ENCODE peak calls at places on chromosomes 6 and 20, in seven cellular contexts. A is ovary, I is A549, U is suprapubic skin, K is PC-3, X is brain microvascular endothelial cell, M is kidney epithelial cell. F is an unnamed sample.

GRCh38 chr6:166775180-166775922 is 148.3 kb upstream of the RPS6KA2 start:
- DNase-seq in A (peak), I (peak), U (no peak), K (peak), X (peak), M (peak), F (no peak)

GRCh38 chr6:77987035-77987384 is 334.2 kb downstream of the MEI4 start:
- DNase-seq in A (no peak), I (no peak), U (no peak), K (no peak), X (no peak), M (no peak), F (no peak)

GRCh38 chr6:53718597-53719460 is 53.3 kb upstream of the KLHL31 start:
- DNase-seq in A (no peak), I (peak), U (no peak), K (peak), X (peak), M (peak), F (peak)

GRCh38 chr6:132298344-132298949 is 102.8 kb downstream of the MOXD1 start:
- DNase-seq in A (no peak), I (peak), U (no peak), K (peak), X (peak), M (no peak), F (no peak)

GRCh38 chr6:4381379-4381778 is 246.0 kb upstream of the ECI2 start:
- DNase-seq in A (no peak), I (no peak), U (no peak), K (no peak), X (peak), M (no peak), F (no peak)

GRCh38 chr6:7140631-7141366 is 33.0 kb downstream of the RREB1 start:
- DNase-seq in A (peak), I (peak), U (peak), K (peak), X (peak), M (no peak), F (no peak)

GRCh38 chr6:106098383-106099234 is 12.5 kb downstream of the PRDM1 start:
- DNase-seq in A (peak), I (no peak), U (no peak), K (peak), X (peak), M (no peak), F (no peak)

GRCh38 chr6:31796993-31797385 is 1.4 kb upstream of the VARS1 start:
- DNase-seq in A (no peak), I (no peak), U (no peak), K (no peak), X (no peak), M (no peak), F (no peak)

GRCh38 chr6:111721677-111722219 is 116.1 kb upstream of the TRAF3IP2 start:
- DNase-seq in A (no peak), I (peak), U (no peak), K (peak), X (peak), M (no peak), F (no peak)

GRCh38 chr6:132491881-132492280 is 21.0 kb downstream of the STX7 start:
- DNase-seq in A (no peak), I (no peak), U (no peak), K (no peak), X (no peak), M (no peak), F (no peak)

GRCh38 chr6:128600397-128600951 is 80.1 kb upstream of the PTPRK start:
- DNase-seq in A (no peak), I (peak), U (no peak), K (peak), X (peak), M (peak), F (no peak)

DNA sequence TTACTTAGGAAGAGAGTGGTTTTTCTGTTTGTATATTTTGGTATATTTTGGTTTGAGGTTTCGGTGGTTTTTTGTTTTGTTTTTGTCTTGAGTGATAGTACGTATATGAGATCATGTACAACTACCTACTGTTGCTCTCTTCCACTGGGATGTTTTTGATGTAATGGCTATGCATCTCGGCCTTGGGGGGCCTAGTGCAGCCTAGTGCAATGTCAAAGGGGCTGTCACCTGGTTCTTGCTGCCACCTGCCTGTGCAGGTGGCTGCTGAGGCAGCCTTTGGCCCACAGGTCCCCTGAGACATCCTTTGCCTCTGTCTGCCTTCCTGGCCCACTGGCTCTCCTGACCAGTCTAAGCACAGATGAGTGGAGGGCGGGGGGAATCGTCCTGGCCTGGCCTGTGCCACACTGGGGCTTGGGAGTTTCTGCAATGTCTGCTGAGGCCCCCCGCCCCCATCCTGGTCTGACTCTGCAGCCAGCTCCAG is 546.6 kb downstream of the CD83 start:
- DNase-seq in A (no peak), I (no peak), U (no peak), K (no peak), X (no peak), M (no peak), F (no peak)
- H3K4me3 ChIP-seq in A (no peak), I (no peak), U (no peak), K (no peak), X (no peak), M (no peak), F (no peak)

GRCh38 chr20:46772901-46773300 is 63.5 kb downstream of the SLC2A10 start:
- DNase-seq in A (no peak), I (no peak), U (no peak), K (no peak), X (no peak), M (no peak), F (no peak)
- TF ChIP-seq CTCF in A (no peak), I (peak), U (no peak), K (peak), X (peak), M (peak), F (no peak)

GRCh38 chr6:75750925-75751324 is 1.9 kb downstream of the MYO6 start:
- DNase-seq in A (no peak), I (no peak), U (no peak), K (no peak), X (no peak), M (no peak), F (no peak)

GRCh38 chr6:75747985-75748742 is 875 bp upstream of the MYO6 start:
- DNase-seq in A (no peak), I (peak), U (no peak), K (peak), X (no peak), M (no peak), F (no peak)

GRCh38 chr6:75745404-75745803 is 3.6 kb upstream of the MYO6 start:
- DNase-seq in A (no peak), I (no peak), U (no peak), K (no peak), X (no peak), M (no peak), F (no peak)

GRCh38 chr6:75748743-75749538 is at the start of gene MYO6:
- DNase-seq in A (peak), I (peak), U (peak), K (peak), X (peak), M (no peak), F (no peak)

DNA sequence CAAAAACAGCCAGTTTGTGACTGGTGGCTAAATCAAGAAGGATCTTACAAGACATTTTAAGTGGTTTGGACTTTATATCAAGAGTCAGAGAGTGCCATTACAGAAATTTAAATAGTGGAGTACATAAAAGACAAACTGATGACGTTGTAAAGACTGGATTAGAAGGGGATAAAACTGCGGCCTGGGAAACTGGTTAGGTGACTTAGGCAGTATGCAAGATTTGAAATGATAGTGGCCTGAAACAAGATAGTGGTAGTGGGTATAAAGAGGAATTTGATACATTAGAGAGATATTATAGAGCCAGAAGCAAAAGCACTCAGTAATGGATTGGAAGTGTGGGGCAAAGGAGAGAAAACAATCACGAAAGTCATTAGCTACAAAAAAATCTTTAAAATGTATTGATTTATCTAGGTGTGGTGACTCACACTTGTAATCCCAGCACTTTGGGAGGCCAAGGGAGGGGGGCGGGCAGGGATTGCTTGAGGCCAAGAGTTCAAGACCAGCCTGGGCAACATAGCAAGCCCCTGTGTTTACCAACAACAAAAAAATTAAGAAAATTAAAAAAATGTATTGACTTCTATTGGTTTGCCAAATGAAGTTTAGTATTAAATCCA is 1.6 kb upstream of the MYO6 start:
- DNase-seq in A (no peak), I (no peak), U (no peak), K (peak), X (no peak), M (no peak), F (no peak)
- H3K4me3 ChIP-seq in A (no peak), I (no peak), U (no peak), K (peak), X (no peak), M (no peak), F (no peak)

DNA sequence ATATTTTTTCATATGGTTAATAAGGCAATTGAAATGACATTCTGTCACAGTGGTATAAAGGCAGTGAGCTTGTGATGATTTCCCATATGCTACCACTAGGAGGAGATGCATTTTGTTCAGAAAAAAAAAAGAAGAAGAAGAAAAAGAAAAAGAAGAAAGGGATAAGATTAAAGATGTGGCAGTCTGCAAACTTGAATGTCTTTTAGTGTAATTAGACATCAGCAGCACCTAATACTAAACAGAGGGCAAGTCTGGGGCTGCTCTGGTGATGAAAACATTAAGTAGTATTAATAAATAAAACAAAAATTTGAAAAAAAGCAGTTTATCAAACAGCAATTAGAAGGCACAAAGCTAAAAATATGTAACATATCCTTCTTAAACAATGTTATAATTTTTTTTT is 95.4 kb upstream of the DEFB112 start:
- DNase-seq in A (no peak), I (peak), U (no peak), K (peak), X (no peak), M (no peak), F (no peak)
- TF ChIP-seq CTCF in A (no peak), I (peak), U (no peak), K (peak), X (peak), M (peak), F (peak)

DNA sequence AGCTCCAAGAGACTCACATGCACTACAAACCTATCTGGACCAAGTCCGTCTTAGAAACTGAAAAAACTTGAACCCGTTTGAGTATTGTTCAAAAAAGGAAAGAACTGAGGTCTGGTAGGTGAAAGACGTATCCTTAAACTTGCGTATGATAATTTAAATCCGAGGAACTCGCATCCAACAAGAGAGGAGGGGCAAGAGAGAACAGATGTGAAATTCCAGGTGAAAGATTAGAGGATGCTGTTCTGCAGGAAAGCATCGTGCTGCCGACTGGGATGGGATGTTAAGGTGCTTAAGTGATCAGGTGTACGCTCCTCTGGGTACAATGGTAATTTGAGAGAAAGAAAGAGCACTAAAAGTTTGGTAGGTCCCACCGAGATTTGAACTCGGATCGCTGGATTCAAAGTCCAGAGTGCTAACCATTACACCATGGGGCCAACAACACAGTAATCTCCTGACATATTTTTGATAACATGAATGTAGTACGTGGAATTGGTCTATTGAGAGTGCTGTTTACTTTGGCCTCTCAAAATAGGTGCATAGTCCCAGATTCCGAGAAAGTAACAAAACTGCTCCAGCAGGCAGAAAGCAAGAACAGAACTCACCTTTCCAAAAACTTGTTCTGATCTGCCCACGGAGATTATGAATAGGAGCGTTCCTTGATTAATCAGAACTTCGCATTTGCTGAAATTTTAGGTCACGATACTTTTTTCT is 53.5 kb upstream of the BTN3A2 start:
- DNase-seq in A (peak), I (no peak), U (no peak), K (peak), X (peak), M (no peak), F (no peak)
- H3K4me3 ChIP-seq in A (peak), I (peak), U (peak), K (peak), X (peak), M (peak), F (peak)

GRCh38 chr6:51045548-51045947 is 226.9 kb downstream of the TFAP2B start:
- DNase-seq in A (no peak), I (no peak), U (no peak), K (peak), X (no peak), M (no peak), F (no peak)
- TF ChIP-seq CTCF in A (no peak), I (no peak), U (no peak), K (no peak), X (no peak), M (no peak), F (no peak)

GRCh38 chr20:2692886-2693285 is 306 bp downstream of the EBF4 start:
- DNase-seq in A (no peak), I (peak), U (peak), K (no peak), X (no peak), M (no peak), F (no peak)
- H3K4me3 ChIP-seq in A (peak), I (peak), U (peak), K (no peak), X (no peak), M (peak), F (no peak)

GRCh38 chr20:19056909-19057308 is 155.5 kb upstream of the SLC24A3 start:
- DNase-seq in A (no peak), I (no peak), U (no peak), K (no peak), X (no peak), M (no peak), F (no peak)
- TF ChIP-seq CTCF in A (no peak), I (no peak), U (no peak), K (peak), X (no peak), M (no peak), F (no peak)

DNA sequence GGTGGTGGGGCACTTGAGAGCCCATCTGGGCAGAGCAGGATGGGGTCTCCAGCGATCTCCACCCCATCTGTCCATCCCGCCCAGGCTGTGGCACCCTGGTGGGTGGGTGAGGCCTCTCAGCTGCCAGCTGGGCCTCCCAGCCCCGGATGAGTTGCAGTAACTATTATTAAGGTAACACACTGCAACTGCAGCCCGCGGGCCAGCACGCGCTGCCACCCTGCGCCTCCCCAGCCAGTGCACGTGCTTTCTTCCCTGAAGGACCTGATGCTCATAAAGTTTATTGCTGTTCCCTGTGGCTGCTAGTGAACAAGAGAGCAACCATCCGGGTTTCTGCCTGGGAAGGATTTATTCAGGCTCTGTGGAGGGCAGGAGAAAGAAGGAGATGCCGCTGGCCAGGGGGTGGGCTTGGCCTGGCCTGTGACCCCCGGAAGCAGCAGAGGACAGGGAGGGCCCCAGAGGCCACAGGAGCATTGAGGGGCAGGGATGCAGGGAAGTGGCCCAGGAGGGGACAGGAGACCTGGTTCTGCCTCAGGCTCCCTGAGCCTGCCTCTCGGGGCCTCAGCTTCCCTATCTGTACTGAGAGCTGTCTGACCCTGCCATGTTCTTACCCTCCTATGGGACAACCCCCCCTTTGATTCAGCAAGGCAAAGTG is 1.7 kb downstream of the IP6K3 start:
- DNase-seq in A (no peak), I (no peak), U (no peak), K (no peak), X (no peak), M (no peak), F (no peak)
- H3K4me3 ChIP-seq in A (no peak), I (no peak), U (no peak), K (no peak), X (no peak), M (no peak), F (peak)

DNA sequence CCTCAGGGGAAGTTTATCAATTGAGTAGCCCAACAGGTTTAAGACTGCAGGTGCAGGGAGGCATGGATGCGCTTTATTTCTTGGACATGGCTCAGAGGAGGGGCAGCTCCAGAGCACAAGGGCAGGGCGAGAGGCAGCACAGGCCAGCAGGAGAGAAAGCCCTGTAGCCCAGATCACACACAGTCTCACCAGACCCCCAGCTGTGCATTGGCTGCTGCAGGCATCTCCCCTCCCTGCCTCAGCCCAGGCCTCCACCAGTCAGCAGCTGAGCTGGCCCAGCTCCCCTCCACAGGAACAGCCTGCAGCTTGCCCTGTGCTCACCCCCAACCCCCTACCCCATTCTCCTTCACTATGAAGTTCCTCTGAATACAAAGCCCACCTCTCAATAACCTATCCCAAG is 24.7 kb downstream of the MRPL14 start:
- DNase-seq in A (no peak), I (no peak), U (no peak), K (no peak), X (no peak), M (no peak), F (no peak)
- TF ChIP-seq CTCF in A (no peak), I (no peak), U (no peak), K (no peak), X (no peak), M (no peak), F (no peak)